ENCODE peak calls at places on chromosome 2, in nine cellular contexts. J, N, Q, I, S, K, M, R and X are unnamed samples. For H3K4me1, the result is how much of the 10 kb centered on the place peaks cover.

GRCh38 chr2:231387904-231388724 is 7.4 kb upstream of the B3GNT7 start:
- DNase-seq in N (no peak), J (peak), M (peak), S (no peak), R (no peak), I (no peak), K (peak), Q (no peak), X (peak)

GRCh38 chr2:109027702-109028101 is 38.7 kb upstream of the EDAR start:
- DNase-seq in N (no peak), S (no peak), M (no peak), R (no peak), K (no peak), I (no peak), Q (no peak), J (no peak), X (no peak)

GRCh38 chr2:190069936-190070696 is 7.6 kb upstream of the MSTN start:
- DNase-seq in J (no peak), Q (no peak), S (peak), R (peak), I (peak), M (no peak), K (no peak), N (no peak), X (no peak)

GRCh38 chr2:235669983-235670962 is 176.4 kb downstream of the AGAP1 start:
- DNase-seq in N (no peak), J (peak), I (peak), R (no peak), S (no peak), M (peak), K (peak), Q (peak), X (peak)

GRCh38 chr2:101473581-101473910 is 1.4 kb downstream of the RFX8 start:
- DNase-seq in R (no peak), I (no peak), Q (no peak), S (no peak), K (no peak), M (no peak), J (no peak), N (no peak), X (no peak)

GRCh38 chr2:128384446-128384845 is 65.8 kb upstream of the HS6ST1 start:
- DNase-seq in J (peak), Q (peak), R (no peak), I (no peak), N (no peak), S (no peak), K (no peak), M (no peak), X (no peak)

GRCh38 chr2:46520108-46520507 is 40.7 kb downstream of the TMEM247 start:
- DNase-seq in R (no peak), S (no peak), I (no peak), J (no peak), K (no peak), N (no peak), Q (no peak), M (no peak), X (no peak)

GRCh38 chr2:2848621-2849443 is 517.8 kb upstream of the MYT1L start:
- DNase-seq in K (no peak), I (peak), N (no peak), S (no peak), R (no peak), M (no peak), Q (no peak), J (no peak), X (no peak)

GRCh38 chr2:236867441-236868260 is 218.0 kb upstream of the COPS8 start:
- DNase-seq in Q (peak), S (no peak), J (peak), I (no peak), N (no peak), R (no peak), K (peak), M (no peak), X (no peak)

GRCh38 chr2:12968399-12968798 is 251.7 kb downstream of the TRIB2 start:
- DNase-seq in K (no peak), M (no peak), N (no peak), I (no peak), R (no peak), Q (no peak), J (no peak), S (no peak), X (no peak)

GRCh38 chr2:12960671-12961070 is 243.9 kb downstream of the TRIB2 start:
- DNase-seq in M (no peak), I (no peak), R (no peak), S (no peak), J (no peak), K (no peak), Q (no peak), N (no peak), X (no peak)

GRCh38 chr2:12967804-12968203 is 251.1 kb downstream of the TRIB2 start:
- DNase-seq in S (no peak), R (no peak), J (no peak), Q (no peak), K (no peak), I (no peak), N (no peak), M (no peak), X (no peak)

GRCh38 chr2:12965540-12966269 is 249.0 kb downstream of the TRIB2 start:
- DNase-seq in I (no peak), M (no peak), Q (no peak), S (peak), R (peak), J (no peak), K (no peak), N (no peak), X (no peak)

DNA sequence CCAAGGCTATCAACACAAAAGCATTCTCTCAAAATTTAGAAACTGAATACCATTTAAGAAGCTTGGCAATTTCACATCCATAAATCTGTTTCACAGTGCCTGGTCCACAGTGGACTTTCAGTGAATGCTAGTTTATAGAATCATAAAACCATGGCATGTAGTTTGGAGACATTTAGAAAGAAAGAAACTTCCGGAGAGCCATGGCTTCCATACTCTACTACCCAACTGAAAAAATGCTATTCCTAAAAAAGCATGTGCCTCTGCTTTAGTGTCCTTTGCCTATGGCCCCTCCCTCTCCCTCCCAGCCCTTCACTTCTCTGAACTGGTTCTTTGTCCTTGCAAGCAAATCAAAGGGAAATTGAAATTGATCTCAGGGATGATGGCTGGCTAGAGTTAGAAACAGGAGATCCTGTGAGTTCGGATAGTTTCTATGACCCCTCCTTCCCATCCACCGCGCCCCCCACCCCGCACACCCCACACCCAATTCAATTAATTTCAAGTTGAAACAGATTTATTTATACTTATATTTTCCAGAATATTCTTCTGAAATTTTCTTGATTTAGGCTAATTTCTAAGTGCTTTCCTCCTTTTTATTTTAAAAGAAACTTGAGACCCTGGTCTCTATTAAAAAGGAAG is 248.3 kb downstream of the TRIB2 start:
- DNase-seq in R (no peak), N (no peak), J (no peak), I (no peak), Q (no peak), S (no peak), M (no peak), K (no peak), X (no peak)
- H3K4me1 ChIP-seq in R (under half), N (under half), J (under half), I (under half), Q (under half), S (under half), M (under half), K (under half), X (under half)

GRCh38 chr2:80328033-80328635 is 23.6 kb upstream of the LRRTM1 start:
- DNase-seq in Q (no peak), N (no peak), R (no peak), I (no peak), S (no peak), J (no peak), K (no peak), M (no peak), X (no peak)

GRCh38 chr2:80322958-80323357 is 18.4 kb upstream of the LRRTM1 start:
- DNase-seq in J (no peak), I (no peak), S (no peak), K (no peak), N (no peak), M (no peak), Q (no peak), R (no peak), X (no peak)

GRCh38 chr2:80326861-80327260 is 22.3 kb upstream of the LRRTM1 start:
- DNase-seq in N (no peak), Q (no peak), S (no peak), M (no peak), R (no peak), J (no peak), I (no peak), K (no peak), X (no peak)

GRCh38 chr2:80326214-80326613 is 21.7 kb upstream of the LRRTM1 start:
- DNase-seq in I (peak), Q (no peak), S (no peak), M (no peak), R (no peak), K (no peak), N (peak), J (no peak), X (no peak)

DNA sequence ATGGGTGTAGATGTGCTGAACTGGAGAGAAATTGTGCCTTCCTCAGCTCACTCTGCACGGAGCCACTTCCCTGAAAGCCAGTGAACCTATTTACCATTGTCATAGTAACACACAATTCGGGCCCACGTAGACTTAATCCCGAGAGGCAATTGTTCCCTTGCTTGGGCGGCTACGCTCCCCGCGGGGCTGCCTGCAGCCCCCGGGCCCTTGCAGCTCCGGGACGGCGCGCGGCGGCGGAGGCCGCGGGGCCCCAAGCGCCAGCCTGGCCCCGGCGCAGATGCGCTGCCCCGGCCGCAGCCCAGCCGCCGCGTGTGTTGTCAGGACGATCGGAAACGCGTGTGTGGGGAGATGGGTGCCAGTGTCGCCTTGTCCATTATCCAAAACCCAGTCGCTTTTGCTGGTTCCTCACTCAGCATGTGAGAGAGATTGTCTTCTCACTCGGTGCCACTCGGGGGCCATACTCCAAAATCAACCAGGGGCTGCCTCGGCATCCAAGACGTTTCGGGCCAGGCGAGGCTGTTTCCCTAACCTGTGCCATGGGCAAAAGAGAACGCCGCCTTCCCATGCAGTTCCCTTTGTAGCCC is 17.9 kb upstream of the LRRTM1 start:
- DNase-seq in K (no peak), R (no peak), J (no peak), N (no peak), S (no peak), Q (no peak), M (no peak), I (peak), X (no peak)
- H3K4me3 ChIP-seq in K (no peak), R (no peak), J (no peak), N (no peak), S (no peak), Q (no peak), M (no peak), I (peak), X (no peak)

DNA sequence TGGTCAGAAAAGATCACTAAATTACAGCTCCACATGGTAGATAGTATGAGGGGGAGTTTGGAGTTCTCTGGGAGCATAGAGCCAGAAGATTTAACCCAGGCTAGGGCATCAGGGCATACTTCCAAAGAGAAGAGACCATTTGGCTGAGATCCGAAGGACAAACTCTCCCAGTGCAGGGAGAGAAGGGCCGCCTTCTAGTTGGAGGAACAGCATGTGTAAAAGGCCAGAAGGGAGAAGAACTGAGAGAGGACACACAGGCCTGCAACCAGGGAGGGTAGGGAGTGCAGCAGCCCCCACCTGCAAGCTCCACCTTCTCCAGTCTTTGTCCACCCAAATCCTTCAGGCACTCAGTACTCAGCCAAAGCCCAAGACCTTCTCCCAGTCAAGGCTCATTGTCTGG is 182.0 kb downstream of the GFPT1 start:
- DNase-seq in K (no peak), M (no peak), S (no peak), N (no peak), R (no peak), Q (no peak), I (no peak), J (no peak), X (no peak)
- H3K4me1 ChIP-seq in K (under half), M (under half), S (under half), N (under half), R (under half), Q (under half), I (under half), J (under half), X (under half)

GRCh38 chr2:39411186-39411944 is 25.7 kb downstream of the MAP4K3 start:
- DNase-seq in Q (no peak), R (no peak), S (no peak), N (no peak), I (no peak), J (no peak), M (no peak), K (peak), X (no peak)
- H3K4me3 ChIP-seq in Q (no peak), R (no peak), S (no peak), N (no peak), I (no peak), J (no peak), M (no peak), K (no peak), X (no peak)

GRCh38 chr2:136323935-136324334 is 206.0 kb upstream of the CXCR4 start:
- DNase-seq in M (no peak), J (no peak), S (no peak), R (no peak), K (no peak), N (no peak), I (no peak), Q (no peak), X (no peak)
- H3K4me1 ChIP-seq in M (under half), J (under half), S (under half), R (under half), K (under half), N (under half), I (under half), Q (under half), X (under half)

DNA sequence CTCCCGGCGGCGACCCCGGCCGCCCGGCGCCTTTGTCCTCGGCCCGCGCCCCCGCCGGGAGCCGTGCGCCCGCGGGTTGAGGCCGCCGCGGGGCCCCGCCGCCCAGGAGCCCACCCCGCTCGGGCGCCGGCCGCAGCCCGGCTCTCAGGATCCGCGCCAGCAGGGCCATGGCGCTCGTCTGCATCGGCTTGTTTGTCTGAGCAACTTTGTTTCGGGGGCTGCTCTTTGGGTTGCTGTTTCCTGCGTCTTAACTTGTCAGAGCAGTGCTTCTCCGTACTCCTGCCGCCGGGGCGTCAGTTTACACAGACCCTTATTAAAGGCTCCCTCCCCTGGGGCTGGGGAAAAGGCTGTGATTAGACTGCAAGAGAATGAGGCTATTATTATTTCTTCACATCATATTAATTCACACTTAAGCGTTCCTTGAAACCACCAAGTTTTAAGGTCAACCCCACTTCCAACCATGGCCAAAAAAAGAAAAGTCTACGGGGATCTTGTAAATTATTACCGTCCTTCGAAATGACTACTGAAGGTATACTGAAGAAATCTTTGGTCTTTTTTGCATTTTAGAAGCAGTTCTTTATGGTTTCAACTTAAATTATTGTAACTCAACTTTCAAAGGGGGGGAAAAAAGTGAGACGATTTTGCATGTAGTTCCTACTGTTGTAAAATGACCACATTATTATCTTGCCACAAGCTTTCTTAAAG is at the start of gene CYP27C1:
- DNase-seq in R (no peak), J (no peak), S (no peak), I (peak), N (no peak), M (no peak), K (no peak), Q (no peak), X (no peak)
- H3K4me3 ChIP-seq in R (no peak), J (peak), S (no peak), I (peak), N (no peak), M (peak), K (peak), Q (peak), X (peak)

GRCh38 chr2:120747281-120747680 is 11.6 kb downstream of the GLI2 start:
- DNase-seq in R (no peak), S (no peak), J (no peak), M (no peak), Q (peak), N (no peak), I (no peak), K (peak), X (no peak)
- H3K4me1 ChIP-seq in R (under half), S (under half), J (under half), M (under half), Q (under half), N (under half), I (half or more), K (half or more), X (under half)

GRCh38 chr2:26504002-26504401 is 26.1 kb upstream of the OTOF start:
- DNase-seq in S (no peak), R (no peak), K (no peak), N (no peak), I (no peak), Q (no peak), M (no peak), J (no peak), X (peak)
- H3K4me3 ChIP-seq in S (peak), R (peak), K (no peak), N (no peak), I (peak), Q (no peak), M (no peak), J (no peak), X (no peak)

DNA sequence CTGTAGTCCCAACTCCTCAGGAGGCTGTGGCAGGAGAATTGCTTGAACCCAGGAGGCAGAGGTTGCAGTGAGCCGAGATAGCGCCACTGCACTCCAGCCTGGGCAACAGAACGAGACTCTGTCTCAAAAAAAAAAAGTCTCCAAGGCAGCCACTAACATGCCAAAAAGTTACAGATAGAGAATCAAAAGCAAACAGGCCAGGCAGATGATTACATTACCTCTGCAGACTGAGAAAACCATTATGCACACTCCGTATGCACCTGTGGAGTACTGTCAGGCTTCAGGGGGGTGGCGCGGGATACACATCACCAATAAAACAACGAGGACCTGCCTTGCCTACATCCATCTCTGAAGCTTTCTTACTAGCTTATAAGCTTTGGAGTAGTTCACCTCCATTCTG is 10.3 kb downstream of the STAM2 start:
- DNase-seq in R (no peak), M (no peak), I (no peak), S (no peak), K (no peak), Q (no peak), N (no peak), J (no peak), X (no peak)
- H3K4me1 ChIP-seq in R (under half), M (under half), I (under half), S (under half), K (under half), Q (under half), N (under half), J (under half), X (under half)